ENCODE peak calls at places on chromosomes 12 and 14, in five cellular contexts. X is NCI-H510A, V is WERI-Rb-1, N is glomerular endothelial cell, C is neural crest cell. A is an unnamed sample.

GRCh38 chr14:71754422-71755095 is 177.7 kb upstream of the RGS6 start:
- DNase-seq in V (no peak), C (no peak), X (no peak), N (no peak), A (no peak)

GRCh38 chr12:82842480-82842879 is 155.8 kb downstream of the TMTC2 start:
- DNase-seq in C (no peak), X (no peak), N (no peak), V (no peak), A (no peak)

GRCh38 chr12:47776471-47777143 is 3.6 kb downstream of the SLC48A1 start:
- DNase-seq in C (no peak), V (no peak), N (no peak), X (no peak), A (no peak)

GRCh38 chr12:77488041-77488620 is 342.6 kb upstream of the NAV3 start:
- DNase-seq in C (no peak), X (no peak), N (no peak), V (no peak), A (no peak)

GRCh38 chr14:28763914-28764848 is 2.4 kb upstream of the FOXG1 start:
- DNase-seq in N (no peak), C (no peak), X (peak; percentile 41), V (no peak), A (peak; percentile 72)

GRCh38 chr14:90454041-90455000 is 57.5 kb downstream of the CALM1 start:
- DNase-seq in N (peak; percentile 81), V (peak; percentile 87), X (peak; percentile 84), C (peak; percentile 90), A (peak; percentile 66)

GRCh38 chr12:642633-643477 is 20.4 kb downstream of the NINJ2 start:
- DNase-seq in N (no peak), V (peak; percentile 74), X (peak; percentile 18), C (peak; percentile 56), A (peak; percentile 31)

GRCh38 chr12:50603817-50604639 is 99.2 kb downstream of the DIP2B start:
- DNase-seq in X (no peak), V (no peak), N (no peak), C (no peak), A (no peak)

GRCh38 chr12:103773109-103773905 is 67.7 kb downstream of the NT5DC3 start:
- DNase-seq in V (no peak), C (no peak), N (no peak), X (no peak), A (no peak)

GRCh38 chr12:107549786-107550480 is 135.7 kb upstream of the PWP1 start:
- DNase-seq in X (no peak), C (no peak), V (no peak), N (no peak), A (no peak)

GRCh38 chr14:79248771-79249170 is 962.5 kb downstream of the DIO2 start:
- DNase-seq in C (no peak), X (no peak), N (no peak), V (no peak), A (no peak)

GRCh38 chr12:96883571-96883970 is 23.5 kb upstream of the NEDD1 start:
- DNase-seq in X (no peak), C (no peak), N (no peak), V (no peak), A (no peak)

GRCh38 chr14:42027271-42027670 is 420.6 kb downstream of the LRFN5 start:
- DNase-seq in V (no peak), C (no peak), N (no peak), X (no peak), A (no peak)

GRCh38 chr14:34113051-34113511 is 162.2 kb upstream of the EGLN3 start:
- DNase-seq in V (no peak), X (no peak), C (no peak), N (no peak), A (no peak)

GRCh38 chr14:99742509-99743487 is 50.4 kb upstream of the EML1 start:
- DNase-seq in C (no peak), X (no peak), V (no peak), N (no peak), A (no peak)

GRCh38 chr12:41962171-41962572 is 182.5 kb downstream of the GXYLT1 start:
- DNase-seq in N (no peak), X (peak; percentile 28), V (no peak), C (no peak), A (peak; percentile 83)

GRCh38 chr14:100900837-100901390 is 2.6 kb downstream of the RTL1 start:
- DNase-seq in N (no peak), X (peak; percentile 59), V (peak; percentile 68), C (peak; percentile 66), A (no peak)

GRCh38 chr12:117547209-117547608 is 185.8 kb upstream of the NOS1 start:
- DNase-seq in C (no peak), V (no peak), X (no peak), N (no peak), A (no peak)

GRCh38 chr12:130456375-130457199 is 118.9 kb downstream of the PIWIL1 start:
- DNase-seq in N (no peak), C (no peak), V (no peak), X (peak; percentile 19), A (peak; percentile 82)

GRCh38 chr14:81402123-81402495 is 2.0 kb upstream of the STON2 start:
- DNase-seq in C (no peak), X (no peak), V (no peak), N (no peak), A (no peak)

GRCh38 chr14:61467281-61467680 is 145.9 kb downstream of the PRKCH start:
- DNase-seq in N (no peak), V (no peak), X (no peak), C (no peak), A (no peak)

GRCh38 chr12:102478416-102479098 is 1.8 kb downstream of the IGF1 start:
- DNase-seq in X (no peak), C (no peak), N (no peak), V (no peak), A (peak; percentile 18)

GRCh38 chr14:69535230-69535848 is 39.3 kb downstream of the CCDC177 start:
- DNase-seq in X (peak; percentile 21), V (peak; percentile 78), C (peak; percentile 62), N (no peak), A (no peak)

GRCh38 chr12:53219116-53219955 is 12.3 kb upstream of the ITGB7 start:
- DNase-seq in X (no peak), C (no peak), V (no peak), N (no peak), A (no peak)

GRCh38 chr14:95331708-95332408 is 12.2 kb upstream of the CLMN start:
- DNase-seq in X (no peak), N (no peak), V (no peak), C (no peak), A (no peak)

GRCh38 chr12:7756993-7757392 is 8.0 kb upstream of the NANOGNB start:
- DNase-seq in X (no peak), C (no peak), N (no peak), V (no peak), A (no peak)

GRCh38 chr14:60002819-60003492 is 83.0 kb downstream of the LRRC9 start:
- DNase-seq in C (no peak), X (no peak), N (no peak), V (peak; percentile 54), A (peak; percentile 37)

GRCh38 chr12:123398177-123398916 is 14.4 kb downstream of the KMT5A start:
- DNase-seq in V (no peak), N (no peak), X (no peak), C (no peak), A (no peak)

GRCh38 chr12:41979574-41979973 is 165.1 kb downstream of the GXYLT1 start:
- DNase-seq in X (no peak), V (no peak), N (no peak), C (no peak), A (no peak)

GRCh38 chr12:62834971-62835547 is 99.9 kb downstream of the PPM1H start:
- DNase-seq in V (no peak), C (no peak), X (no peak), N (no peak), A (no peak)

GRCh38 chr12:69933115-69933552 is 108.1 kb downstream of the MYRFL start:
- DNase-seq in X (no peak), V (no peak), C (peak; percentile 23), N (no peak), A (no peak)

GRCh38 chr14:80390911-80391310 is 179.6 kb upstream of the DIO2 start:
- DNase-seq in X (no peak), V (no peak), N (no peak), C (no peak), A (no peak)

GRCh38 chr12:89350661-89351488 is 1.4 kb downstream of the DUSP6 start:
- DNase-seq in X (no peak), V (no peak), N (no peak), C (no peak), A (no peak)

GRCh38 chr14:68512088-68512487 is 280.8 kb downstream of the ZFP36L1 start:
- DNase-seq in X (no peak), C (no peak), N (no peak), V (no peak), A (no peak)

GRCh38 chr14:68961781-68962584 is 17.1 kb downstream of the ACTN1 start:
- DNase-seq in N (no peak), C (no peak), X (no peak), V (no peak), A (no peak)

GRCh38 chr14:24408764-24409163 is 10.0 kb downstream of the NYNRIN start:
- DNase-seq in N (no peak), X (no peak), V (no peak), C (no peak), A (no peak)

GRCh38 chr14:91311284-91311662 is 66.8 kb upstream of the GPR68 start:
- DNase-seq in C (no peak), X (no peak), N (no peak), V (no peak), A (no peak)

GRCh38 chr12:85394809-85395208 is 114.8 kb downstream of the ALX1 start:
- DNase-seq in V (no peak), X (no peak), N (no peak), C (no peak), A (no peak)

GRCh38 chr12:128570191-128571065 is 253.3 kb downstream of the SLC15A4 start:
- DNase-seq in C (no peak), N (no peak), V (no peak), X (no peak), A (no peak)

A was measured in NCI-H2029.